ENCODE peak calls at places on chromosomes 11 and 22, in eight cellular contexts. One of them, this sample, is unnamed.

GRCh38 chr11:36238881-36239280 is 50.3 kb downstream of the COMMD9 start:
- DNase-seq in activated CD8-positive, alpha-beta memory T cell treated with anti-CD3 and anti-CD28 coated beads for 1 hour: no peak
- DNase-seq in right lobe of liver: no peak
- DNase-seq in left colon: no peak
- DNase-seq in ureter: no peak
- DNase-seq in brain microvascular endothelial cell: no peak
- DNase-seq in sciatic nerve: no peak
- DNase-seq in foreskin fibroblast: no peak
- DNase-seq in this sample: no peak

GRCh38 chr11:111528557-111528956 is 12.0 kb upstream of the LAYN start:
- DNase-seq in activated CD8-positive, alpha-beta memory T cell treated with anti-CD3 and anti-CD28 coated beads for 1 hour: no peak
- DNase-seq in right lobe of liver: no peak
- DNase-seq in left colon: no peak
- DNase-seq in ureter: no peak
- DNase-seq in brain microvascular endothelial cell: no peak
- DNase-seq in sciatic nerve: no peak
- DNase-seq in foreskin fibroblast: peak; percentile 50
- DNase-seq in this sample: no peak

GRCh38 chr11:8233691-8234424 is 29.8 kb downstream of the LMO1 start:
- DNase-seq in activated CD8-positive, alpha-beta memory T cell treated with anti-CD3 and anti-CD28 coated beads for 1 hour: no peak
- DNase-seq in right lobe of liver: no peak
- DNase-seq in left colon: no peak
- DNase-seq in ureter: no peak
- DNase-seq in brain microvascular endothelial cell: peak; percentile 19
- DNase-seq in sciatic nerve: no peak
- DNase-seq in foreskin fibroblast: peak; percentile 31
- DNase-seq in this sample: no peak

GRCh38 chr11:64510759-64511158 is 80.3 kb upstream of the SLC22A12 start:
- DNase-seq in activated CD8-positive, alpha-beta memory T cell treated with anti-CD3 and anti-CD28 coated beads for 1 hour: no peak
- DNase-seq in right lobe of liver: peak; percentile 34
- DNase-seq in left colon: no peak
- DNase-seq in ureter: no peak
- DNase-seq in brain microvascular endothelial cell: no peak
- DNase-seq in sciatic nerve: no peak
- DNase-seq in foreskin fibroblast: no peak
- DNase-seq in this sample: no peak

GRCh38 chr11:45289369-45289768 is 3.2 kb upstream of the SYT13 start:
- DNase-seq in activated CD8-positive, alpha-beta memory T cell treated with anti-CD3 and anti-CD28 coated beads for 1 hour: no peak
- DNase-seq in right lobe of liver: no peak
- DNase-seq in left colon: no peak
- DNase-seq in ureter: no peak
- DNase-seq in brain microvascular endothelial cell: peak; percentile 73
- DNase-seq in sciatic nerve: no peak
- DNase-seq in foreskin fibroblast: peak; percentile 73
- DNase-seq in this sample: no peak

GRCh38 chr22:26573026-26573662 is 16.8 kb downstream of the TPST2 start:
- DNase-seq in activated CD8-positive, alpha-beta memory T cell treated with anti-CD3 and anti-CD28 coated beads for 1 hour: no peak
- DNase-seq in right lobe of liver: no peak
- DNase-seq in left colon: peak; percentile 27
- DNase-seq in ureter: no peak
- DNase-seq in brain microvascular endothelial cell: no peak
- DNase-seq in sciatic nerve: no peak
- DNase-seq in foreskin fibroblast: peak; percentile 71
- DNase-seq in this sample: peak; percentile 64

GRCh38 chr11:17004486-17005148 is 9.6 kb downstream of the PLEKHA7 start:
- DNase-seq in activated CD8-positive, alpha-beta memory T cell treated with anti-CD3 and anti-CD28 coated beads for 1 hour: no peak
- DNase-seq in right lobe of liver: no peak
- DNase-seq in left colon: no peak
- DNase-seq in ureter: no peak
- DNase-seq in brain microvascular endothelial cell: no peak
- DNase-seq in sciatic nerve: no peak
- DNase-seq in foreskin fibroblast: no peak
- DNase-seq in this sample: no peak

GRCh38 chr11:14902650-14903350 is 10.8 kb upstream of the CYP2R1 start:
- DNase-seq in activated CD8-positive, alpha-beta memory T cell treated with anti-CD3 and anti-CD28 coated beads for 1 hour: no peak
- DNase-seq in right lobe of liver: no peak
- DNase-seq in left colon: no peak
- DNase-seq in ureter: no peak
- DNase-seq in brain microvascular endothelial cell: peak; percentile 80
- DNase-seq in sciatic nerve: no peak
- DNase-seq in foreskin fibroblast: peak; percentile 85
- DNase-seq in this sample: no peak

GRCh38 chr11:109150603-109151002 is 271.4 kb upstream of the C11orf87 start:
- DNase-seq in activated CD8-positive, alpha-beta memory T cell treated with anti-CD3 and anti-CD28 coated beads for 1 hour: no peak
- DNase-seq in right lobe of liver: no peak
- DNase-seq in left colon: no peak
- DNase-seq in ureter: no peak
- DNase-seq in brain microvascular endothelial cell: no peak
- DNase-seq in sciatic nerve: no peak
- DNase-seq in foreskin fibroblast: no peak
- DNase-seq in this sample: no peak

GRCh38 chr11:91860661-91861060 is 364.0 kb upstream of the FAT3 start:
- DNase-seq in activated CD8-positive, alpha-beta memory T cell treated with anti-CD3 and anti-CD28 coated beads for 1 hour: no peak
- DNase-seq in right lobe of liver: no peak
- DNase-seq in left colon: no peak
- DNase-seq in ureter: no peak
- DNase-seq in brain microvascular endothelial cell: no peak
- DNase-seq in sciatic nerve: no peak
- DNase-seq in foreskin fibroblast: no peak
- DNase-seq in this sample: no peak

GRCh38 chr22:44057411-44057987 is 33.4 kb downstream of the PARVB start:
- DNase-seq in activated CD8-positive, alpha-beta memory T cell treated with anti-CD3 and anti-CD28 coated beads for 1 hour: no peak
- DNase-seq in right lobe of liver: no peak
- DNase-seq in left colon: no peak
- DNase-seq in ureter: peak; percentile 77
- DNase-seq in brain microvascular endothelial cell: no peak
- DNase-seq in sciatic nerve: no peak
- DNase-seq in foreskin fibroblast: peak; percentile 34
- DNase-seq in this sample: peak; percentile 88

GRCh38 chr11:44863231-44863630 is 87.5 kb downstream of the TP53I11 start:
- DNase-seq in activated CD8-positive, alpha-beta memory T cell treated with anti-CD3 and anti-CD28 coated beads for 1 hour: no peak
- DNase-seq in right lobe of liver: no peak
- DNase-seq in left colon: no peak
- DNase-seq in ureter: no peak
- DNase-seq in brain microvascular endothelial cell: no peak
- DNase-seq in sciatic nerve: no peak
- DNase-seq in foreskin fibroblast: no peak
- DNase-seq in this sample: no peak

GRCh38 chr22:37244114-37244921 is at the start of gene RAC2:
- DNase-seq in activated CD8-positive, alpha-beta memory T cell treated with anti-CD3 and anti-CD28 coated beads for 1 hour: peak; percentile 86
- DNase-seq in right lobe of liver: peak; percentile 72
- DNase-seq in left colon: peak; percentile 91
- DNase-seq in ureter: peak; percentile 83
- DNase-seq in brain microvascular endothelial cell: peak; percentile 36
- DNase-seq in sciatic nerve: peak; percentile 71
- DNase-seq in foreskin fibroblast: peak; percentile 70
- DNase-seq in this sample: peak; percentile 81

GRCh38 chr11:68214173-68215086 is 1.3 kb upstream of the KMT5B start:
- DNase-seq in activated CD8-positive, alpha-beta memory T cell treated with anti-CD3 and anti-CD28 coated beads for 1 hour: no peak
- DNase-seq in right lobe of liver: peak; percentile 58
- DNase-seq in left colon: peak; percentile 51
- DNase-seq in ureter: peak; percentile 49
- DNase-seq in brain microvascular endothelial cell: peak; percentile 3
- DNase-seq in sciatic nerve: peak; percentile 67
- DNase-seq in foreskin fibroblast: no peak
- DNase-seq in this sample: peak; percentile 55

GRCh38 chr11:117814204-117814765 is 10.3 kb downstream of the FXYD2 start:
- DNase-seq in activated CD8-positive, alpha-beta memory T cell treated with anti-CD3 and anti-CD28 coated beads for 1 hour: no peak
- DNase-seq in right lobe of liver: no peak
- DNase-seq in left colon: peak; percentile 54
- DNase-seq in ureter: no peak
- DNase-seq in brain microvascular endothelial cell: no peak
- DNase-seq in sciatic nerve: no peak
- DNase-seq in foreskin fibroblast: no peak
- DNase-seq in this sample: no peak

GRCh38 chr22:45942787-45943493 is 34.0 kb downstream of the WNT7B start:
- DNase-seq in activated CD8-positive, alpha-beta memory T cell treated with anti-CD3 and anti-CD28 coated beads for 1 hour: no peak
- DNase-seq in right lobe of liver: no peak
- DNase-seq in left colon: no peak
- DNase-seq in ureter: no peak
- DNase-seq in brain microvascular endothelial cell: no peak
- DNase-seq in sciatic nerve: no peak
- DNase-seq in foreskin fibroblast: no peak
- DNase-seq in this sample: no peak

GRCh38 chr11:132072044-132072879 is 701.8 kb downstream of the NTM start:
- DNase-seq in activated CD8-positive, alpha-beta memory T cell treated with anti-CD3 and anti-CD28 coated beads for 1 hour: no peak
- DNase-seq in right lobe of liver: no peak
- DNase-seq in left colon: no peak
- DNase-seq in ureter: no peak
- DNase-seq in brain microvascular endothelial cell: peak; percentile 96
- DNase-seq in sciatic nerve: no peak
- DNase-seq in foreskin fibroblast: peak; percentile 97
- DNase-seq in this sample: no peak